ENCODE peak calls at places on chromosomes 12 and 14, in seven cellular contexts. U, P, Z, W, E, R and Y are unnamed samples.

GRCh38 chr14:30625533-30625932 is 3.4 kb downstream of the SCFD1 start:
- DNase-seq in U (no peak), P (no peak), Z (no peak), W (no peak), E (no peak), R (no peak), Y (no peak)

GRCh38 chr12:102300824-102301461 is 103.3 kb upstream of the PMCH start:
- DNase-seq in U (peak), P (peak), Z (peak), W (no peak), E (no peak), R (peak), Y (peak)

GRCh38 chr12:90945070-90945649 is 9.8 kb downstream of the CCER1 start:
- DNase-seq in U (no peak), P (peak), Z (peak), W (no peak), E (no peak), R (no peak), Y (no peak)

GRCh38 chr12:63944586-63945228 is 100.2 kb downstream of the SRGAP1 start:
- DNase-seq in U (no peak), P (no peak), Z (no peak), W (no peak), E (no peak), R (no peak), Y (no peak)

GRCh38 chr12:89259831-89260230 is 92.5 kb downstream of the DUSP6 start:
- DNase-seq in U (no peak), P (no peak), Z (peak), W (no peak), E (no peak), R (no peak), Y (no peak)

GRCh38 chr14:99426796-99427346 is 53.8 kb downstream of the SETD3 start:
- DNase-seq in U (no peak), P (no peak), Z (no peak), W (no peak), E (no peak), R (no peak), Y (no peak)

GRCh38 chr12:6269986-6270385 is 40.5 kb upstream of the PLEKHG6 start:
- DNase-seq in U (no peak), P (no peak), Z (no peak), W (no peak), E (no peak), R (no peak), Y (no peak)

GRCh38 chr14:105193916-105194782 is 13.0 kb upstream of the NUDT14 start:
- DNase-seq in U (no peak), P (no peak), Z (peak), W (no peak), E (no peak), R (no peak), Y (no peak)

GRCh38 chr14:101481557-101481956 is 79.7 kb upstream of the DIO3 start:
- DNase-seq in U (no peak), P (no peak), Z (no peak), W (no peak), E (no peak), R (no peak), Y (no peak)

GRCh38 chr12:68350753-68351152 is 18.6 kb upstream of the MDM1 start:
- DNase-seq in U (no peak), P (no peak), Z (peak), W (no peak), E (no peak), R (no peak), Y (no peak)

GRCh38 chr14:101228949-101229541 is 325.5 kb upstream of the RTL1 start:
- DNase-seq in U (peak), P (no peak), Z (no peak), W (peak), E (no peak), R (peak), Y (no peak)

GRCh38 chr12:52181757-52182156 is 10.1 kb downstream of the KRT80 start:
- DNase-seq in U (peak), P (peak), Z (peak), W (no peak), E (no peak), R (peak), Y (no peak)

GRCh38 chr14:82403972-82404371 is 870.3 kb upstream of the SEL1L start:
- DNase-seq in U (peak), P (no peak), Z (no peak), W (no peak), E (no peak), R (no peak), Y (no peak)

GRCh38 chr12:96400631-96401060 is 407 bp upstream of the CDK17 start:
- DNase-seq in U (peak), P (peak), Z (peak), W (peak), E (no peak), R (no peak), Y (peak)

GRCh38 chr14:101508196-101508947 is 52.9 kb upstream of the DIO3 start:
- DNase-seq in U (no peak), P (no peak), Z (no peak), W (no peak), E (no peak), R (no peak), Y (no peak)

GRCh38 chr12:19915392-19916192 is 452.7 kb upstream of the PDE3A start:
- DNase-seq in U (peak), P (peak), Z (peak), W (no peak), E (peak), R (no peak), Y (no peak)

GRCh38 chr12:92597118-92597517 is 105.7 kb upstream of the PLEKHG7 start:
- DNase-seq in U (no peak), P (no peak), Z (no peak), W (no peak), E (no peak), R (no peak), Y (no peak)

GRCh38 chr14:105092912-105093425 is 27.7 kb upstream of the GPR132 start:
- DNase-seq in U (no peak), P (peak), Z (peak), W (peak), E (no peak), R (peak), Y (peak)

GRCh38 chr14:29741909-29742401 is 185.7 kb downstream of the PRKD1 start:
- DNase-seq in U (no peak), P (peak), Z (peak), W (no peak), E (no peak), R (no peak), Y (no peak)

GRCh38 chr14:105204206-105204930 is 23.3 kb upstream of the NUDT14 start:
- DNase-seq in U (no peak), P (no peak), Z (no peak), W (no peak), E (no peak), R (no peak), Y (peak)

GRCh38 chr14:55053500-55053899 is 2.1 kb downstream of the MAPK1IP1L start:
- DNase-seq in U (no peak), P (no peak), Z (no peak), W (no peak), E (no peak), R (no peak), Y (no peak)

GRCh38 chr14:69713976-69714716 is 52.8 kb upstream of the SRSF5 start:
- DNase-seq in U (no peak), P (no peak), Z (no peak), W (no peak), E (no peak), R (no peak), Y (no peak)

GRCh38 chr12:38384816-38385491 is 68.4 kb downstream of the ALG10B start:
- DNase-seq in U (peak), P (no peak), Z (no peak), W (peak), E (no peak), R (peak), Y (peak)

GRCh38 chr14:99718031-99718810 is 34.1 kb downstream of the CYP46A1 start:
- DNase-seq in U (no peak), P (no peak), Z (no peak), W (no peak), E (no peak), R (peak), Y (no peak)

GRCh38 chr12:79121486-79121885 is 256.9 kb downstream of the SYT1 start:
- DNase-seq in U (peak), P (peak), Z (no peak), W (no peak), E (no peak), R (peak), Y (no peak)

GRCh38 chr12:52496590-52497071 is 3.6 kb upstream of the KRT6A start:
- DNase-seq in U (peak), P (peak), Z (peak), W (no peak), E (peak), R (peak), Y (peak)

GRCh38 chr12:52521175-52521574 is 981 bp upstream of the KRT5 start:
- DNase-seq in U (peak), P (no peak), Z (no peak), W (peak), E (no peak), R (peak), Y (peak)

GRCh38 chr14:101022916-101023435 is 119.5 kb upstream of the RTL1 start:
- DNase-seq in U (no peak), P (no peak), Z (no peak), W (no peak), E (no peak), R (no peak), Y (no peak)

GRCh38 chr12:72271401-72271740 is 799 bp upstream of the TRHDE start:
- DNase-seq in U (no peak), P (peak), Z (peak), W (peak), E (peak), R (no peak), Y (peak)

GRCh38 chr12:18549598-18549997 is 188.2 kb downstream of the PLCZ1 start:
- DNase-seq in U (peak), P (no peak), Z (no peak), W (no peak), E (no peak), R (peak), Y (no peak)

GRCh38 chr12:76643438-76643837 is 83.9 kb upstream of the OSBPL8 start:
- DNase-seq in U (no peak), P (peak), Z (peak), W (no peak), E (no peak), R (no peak), Y (no peak)

GRCh38 chr14:34853041-34853440 is 22.1 kb downstream of the BAZ1A start:
- DNase-seq in U (no peak), P (no peak), Z (no peak), W (no peak), E (no peak), R (no peak), Y (no peak)

GRCh38 chr14:34845869-34846268 is 29.3 kb downstream of the BAZ1A start:
- DNase-seq in U (no peak), P (no peak), Z (no peak), W (no peak), E (no peak), R (no peak), Y (no peak)

DNA sequence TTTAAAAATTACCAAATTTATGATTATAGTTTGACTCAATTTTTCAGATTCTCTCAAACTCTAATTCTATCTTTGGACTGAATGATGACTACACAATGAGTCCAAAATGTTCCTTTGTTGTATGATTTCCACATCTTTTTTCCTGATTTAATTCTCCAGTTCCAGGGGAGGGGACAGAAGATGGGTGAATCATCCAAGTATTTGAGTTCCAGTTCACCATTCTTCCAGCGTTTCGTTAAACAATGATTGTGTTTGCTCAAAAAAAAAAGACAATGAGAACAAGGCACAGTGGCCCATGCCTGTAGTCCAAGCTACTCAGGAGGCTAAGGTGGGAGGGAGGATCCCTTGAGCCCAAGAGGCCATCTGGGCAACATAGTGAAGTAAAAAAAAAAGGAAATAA is 23.8 kb downstream of the BAZ1A start:
- DNase-seq in U (no peak), P (no peak), Z (peak), W (no peak), E (no peak), R (no peak), Y (no peak)
- H2BK5ac ChIP-seq in U (no peak), P (no peak), Z (no peak), W (no peak), E (no peak), R (no peak), Y (no peak)

DNA sequence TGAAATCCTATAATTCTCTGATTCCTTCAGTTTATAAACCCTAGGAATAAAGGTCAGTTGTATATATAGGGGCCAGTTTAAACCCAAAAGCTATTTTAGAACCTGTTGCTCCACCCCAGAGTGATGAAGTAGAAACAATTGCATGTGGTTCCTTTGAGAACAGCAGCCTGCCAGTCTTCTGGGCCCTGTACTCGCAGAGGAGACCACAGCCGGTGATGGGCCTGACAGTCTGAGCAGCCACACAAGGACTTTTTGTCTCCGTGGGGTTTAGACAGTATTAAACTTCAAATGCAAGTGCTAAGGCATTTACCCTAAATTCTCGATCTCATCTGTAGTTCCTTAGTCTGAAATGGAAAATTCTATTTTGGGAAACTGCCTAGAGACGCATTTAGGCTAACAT is 80.6 kb downstream of the PRICKLE1 start:
- DNase-seq in U (no peak), P (no peak), Z (no peak), W (no peak), E (no peak), R (no peak), Y (no peak)
- H3K27ac ChIP-seq in U (no peak), P (no peak), Z (no peak), W (no peak), E (no peak), R (no peak), Y (no peak)

GRCh38 chr12:7352661-7353060 is 48.8 kb downstream of the ACSM4 start:
- DNase-seq in U (no peak), P (no peak), Z (no peak), W (no peak), E (no peak), R (no peak), Y (no peak)
- H2BK5ac ChIP-seq in U (no peak), P (no peak), Z (no peak), W (no peak), E (no peak), R (no peak), Y (no peak)

DNA sequence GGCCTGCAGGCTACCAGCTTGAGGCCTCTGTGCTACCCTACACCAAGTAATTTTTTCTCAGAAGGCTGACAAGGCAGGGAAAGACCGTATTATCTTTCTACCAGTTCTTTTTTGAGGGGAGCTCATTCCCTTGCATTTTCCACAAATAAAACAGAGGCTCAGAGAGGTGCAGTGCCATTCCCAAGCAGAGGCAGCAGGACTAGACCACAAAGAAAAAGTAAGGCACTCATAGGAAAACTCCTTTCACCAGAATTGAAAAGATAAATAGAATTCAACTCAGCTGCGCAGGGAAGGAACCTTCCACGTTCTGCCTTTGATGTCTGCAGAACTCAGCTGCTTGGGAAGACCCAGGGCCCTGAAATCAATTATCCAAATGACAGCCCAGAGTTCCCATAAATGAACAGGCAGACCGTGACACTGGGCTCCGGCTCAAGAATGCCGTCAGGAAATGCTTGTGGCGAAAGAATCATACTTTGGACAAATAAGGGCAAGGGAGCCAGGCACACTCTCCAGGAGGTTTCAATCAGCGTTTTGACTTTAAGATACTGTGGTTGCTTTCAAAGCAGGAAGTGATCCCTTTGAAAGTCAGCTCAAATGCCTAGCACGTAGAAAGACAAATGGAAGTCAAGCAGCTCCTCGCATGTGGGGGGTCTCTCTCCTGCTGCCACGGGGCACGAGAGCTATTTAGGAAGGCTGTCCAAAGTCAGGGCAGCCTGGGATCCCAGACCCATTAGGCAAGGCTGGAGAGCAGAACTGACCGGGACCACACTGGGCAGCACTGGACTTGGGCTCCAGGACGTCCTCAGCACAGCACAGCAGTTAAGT is 14.0 kb downstream of the KCTD10 start:
- DNase-seq in U (peak), P (peak), Z (peak), W (no peak), E (no peak), R (peak), Y (peak)
- H3K27ac ChIP-seq in U (peak), P (peak), Z (peak), W (peak), E (no peak), R (peak), Y (peak)

GRCh38 chr14:23347406-23348296 is 5.0 kb downstream of the SLC22A17 start:
- DNase-seq in U (no peak), P (no peak), Z (no peak), W (no peak), E (no peak), R (no peak), Y (no peak)
- H2BK5ac ChIP-seq in U (no peak), P (no peak), Z (no peak), W (no peak), E (no peak), R (no peak), Y (no peak)

DNA sequence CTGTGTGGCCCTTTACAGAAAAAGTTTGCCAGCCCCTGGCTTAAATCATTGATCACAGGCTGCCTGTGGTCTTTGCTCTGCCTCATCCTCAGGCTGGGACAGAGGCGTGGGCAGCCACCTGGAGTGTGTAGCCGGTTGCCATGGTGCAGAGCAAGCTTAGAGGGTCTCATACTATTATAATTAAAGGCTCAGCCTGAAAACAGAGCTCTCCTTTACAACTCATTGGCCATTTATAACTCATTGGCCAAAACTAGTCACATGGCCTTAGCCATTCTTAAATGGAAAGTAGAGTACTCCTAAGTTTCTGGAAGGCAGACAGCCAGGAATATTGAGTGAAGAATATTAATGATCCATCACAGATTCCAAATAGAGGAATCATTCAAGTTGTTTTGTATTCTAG is 3.0 kb downstream of the HSP90B1 start:
- DNase-seq in U (peak), P (peak), Z (no peak), W (no peak), E (peak), R (no peak), Y (no peak)
- H3K27ac ChIP-seq in U (no peak), P (no peak), Z (no peak), W (no peak), E (no peak), R (no peak), Y (no peak)

DNA sequence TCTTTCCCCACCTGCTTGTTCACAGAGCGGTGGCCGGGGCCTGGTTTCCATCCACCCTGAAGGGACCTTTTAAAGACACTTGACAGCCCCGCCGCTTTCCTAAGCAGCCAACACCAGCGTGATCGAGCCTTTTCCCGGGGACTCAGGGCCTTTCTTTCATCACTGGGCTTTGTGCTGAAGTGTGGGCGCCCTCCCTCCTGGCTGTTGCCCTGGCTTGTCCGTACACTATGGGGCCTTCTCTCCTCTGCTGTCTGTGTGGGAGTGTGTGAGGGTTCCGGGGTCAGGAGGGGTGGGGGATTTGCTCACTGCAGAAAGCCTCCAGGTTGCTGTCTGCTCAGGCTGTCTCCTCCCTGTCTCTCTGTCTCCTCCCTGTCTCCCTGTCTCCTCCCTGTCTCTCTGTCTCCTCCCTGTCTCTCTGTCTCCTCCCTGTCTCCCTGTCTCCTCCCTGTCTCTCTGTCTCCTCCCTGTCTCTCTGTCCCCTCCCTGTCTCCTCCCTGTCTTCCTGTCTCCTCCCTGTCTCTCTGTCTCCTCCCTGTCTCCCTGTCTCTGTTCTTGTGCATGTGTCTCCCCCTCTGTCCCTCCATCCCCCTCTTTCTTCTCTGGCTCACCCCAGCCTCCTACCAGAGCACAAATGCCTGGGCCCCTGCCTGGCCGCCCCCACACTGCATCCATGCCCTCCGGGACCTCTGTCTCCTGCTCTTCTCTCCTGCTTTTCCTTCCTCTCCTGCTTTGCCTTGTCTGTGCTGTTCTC is 64.7 kb downstream of the CCDC92 start:
- DNase-seq in U (no peak), P (peak), Z (no peak), W (no peak), E (no peak), R (no peak), Y (no peak)
- H2BK5ac ChIP-seq in U (no peak), P (no peak), Z (no peak), W (no peak), E (no peak), R (no peak), Y (peak)